ENCODE peak calls at places on chromosome 18, in six cellular contexts. S, Q, R, G, X and D are unnamed samples.

GRCh38 chr18:79924814-79925655 is 26.4 kb downstream of the SLC66A2 start:
- DNase-seq in S (no peak), Q (no peak), R (peak; percentile 85), G (no peak), X (peak; percentile 14), D (no peak)

GRCh38 chr18:26920644-26921043 is 55.1 kb upstream of the AQP4 start:
- DNase-seq in S (no peak), Q (no peak), R (no peak), G (no peak), X (no peak), D (no peak)

GRCh38 chr18:12359515-12359927 is 17.5 kb downstream of the AFG3L2 start:
- DNase-seq in S (no peak), Q (no peak), R (no peak), G (no peak), X (no peak), D (no peak)

GRCh38 chr18:43780782-43781340 is 503.6 kb upstream of the SYT4 start:
- DNase-seq in S (no peak), Q (no peak), R (no peak), G (no peak), X (no peak), D (no peak)

GRCh38 chr18:3481696-3482210 is 31.8 kb downstream of the TGIF1 start:
- DNase-seq in S (peak; percentile 75), Q (no peak), R (no peak), G (peak; percentile 39), X (no peak), D (no peak)

GRCh38 chr18:12287131-12287681 is 20.8 kb upstream of the TUBB6 start:
- DNase-seq in S (peak; percentile 40), Q (peak; percentile 70), R (no peak), G (no peak), X (no peak), D (no peak)

GRCh38 chr18:76391038-76391437 is 104.0 kb downstream of the ZNF516 start:
- DNase-seq in S (no peak), Q (no peak), R (no peak), G (no peak), X (no peak), D (no peak)

GRCh38 chr18:50716902-50717301 is 102.9 kb downstream of the MRO start:
- DNase-seq in S (no peak), Q (no peak), R (no peak), G (no peak), X (no peak), D (no peak)

GRCh38 chr18:31587538-31587937 is 4.1 kb upstream of the TTR start:
- DNase-seq in S (no peak), Q (no peak), R (no peak), G (no peak), X (no peak), D (no peak)

GRCh38 chr18:69982417-69982816 is 34.7 kb upstream of the CD226 start:
- DNase-seq in S (no peak), Q (no peak), R (no peak), G (no peak), X (no peak), D (no peak)

GRCh38 chr18:41974661-41975286 is 19.7 kb downstream of the PIK3C3 start:
- DNase-seq in S (peak; percentile 21), Q (no peak), R (no peak), G (no peak), X (no peak), D (no peak)

GRCh38 chr18:27400001-27400400 is 214.9 kb upstream of the CHST9 start:
- DNase-seq in S (peak; percentile 83), Q (no peak), R (no peak), G (no peak), X (no peak), D (no peak)

GRCh38 chr18:55435592-55435991 is 152.4 kb downstream of the TCF4 start:
- DNase-seq in S (no peak), Q (no peak), R (no peak), G (no peak), X (no peak), D (no peak)

GRCh38 chr18:55433688-55434087 is 154.3 kb downstream of the TCF4 start:
- DNase-seq in S (no peak), Q (no peak), R (no peak), G (no peak), X (no peak), D (no peak)

GRCh38 chr18:55433140-55433539 is 154.9 kb downstream of the TCF4 start:
- DNase-seq in S (no peak), Q (no peak), R (no peak), G (no peak), X (no peak), D (no peak)

GRCh38 chr18:55430026-55430425 is 158.0 kb downstream of the TCF4 start:
- DNase-seq in S (no peak), Q (no peak), R (no peak), G (no peak), X (no peak), D (no peak)

DNA sequence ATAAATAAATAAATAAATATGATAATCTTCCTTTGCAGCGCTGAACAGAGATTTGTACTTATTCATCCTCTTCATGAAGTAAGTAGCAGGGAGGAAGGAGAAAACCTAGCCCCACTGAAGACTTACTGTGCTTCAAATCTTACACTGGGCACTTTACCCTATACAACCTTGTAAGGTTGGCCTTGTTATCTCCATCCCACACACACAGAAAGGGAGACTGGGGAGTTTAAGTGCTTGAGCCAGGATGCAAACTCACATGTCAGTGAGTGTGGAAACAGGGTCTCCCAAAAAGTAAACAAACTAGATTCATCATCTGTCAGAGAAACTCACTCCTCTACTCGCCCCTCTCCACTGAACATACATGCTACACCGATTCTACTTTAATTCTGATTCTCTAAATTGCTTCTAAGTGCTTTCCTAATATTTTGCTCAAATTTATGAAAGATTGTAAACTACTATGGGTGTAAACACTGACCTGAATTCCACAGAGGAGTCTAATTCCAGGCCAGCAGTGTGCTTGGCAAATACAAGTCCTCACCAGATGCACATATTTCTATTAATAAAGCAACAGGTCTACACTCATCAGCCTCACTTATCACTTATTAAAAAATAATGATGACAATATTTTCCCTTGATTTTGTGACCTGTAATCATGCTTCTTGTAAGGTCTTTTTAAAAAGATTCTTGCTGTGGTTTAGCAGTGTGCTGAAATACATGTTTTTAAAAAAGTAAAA is 155.5 kb downstream of the TCF4 start:
- DNase-seq in S (no peak), Q (no peak), R (no peak), G (no peak), X (no peak), D (no peak)
- H3K4me3 ChIP-seq in S (no peak overlapping the region), Q (no peak overlapping the region), R (no peak overlapping the region), G (no peak overlapping the region), X (no peak overlapping the region), D (no peak overlapping the region)

GRCh38 chr18:36114738-36115137 is 14.4 kb downstream of the SLC39A6 start:
- DNase-seq in S (no peak), Q (no peak), R (no peak), G (no peak), X (no peak), D (no peak)
- H3K36me3 ChIP-seq in S (peaks cover 2% of the 10 kb centered on the region), Q (no peaks in the 10 kb centered on the region), R (peaks cover 81% of the 10 kb centered on the region), G (peaks cover 53% of the 10 kb centered on the region), X (peaks cover 6% of the 10 kb centered on the region), D (peaks cover 32% of the 10 kb centered on the region)

DNA sequence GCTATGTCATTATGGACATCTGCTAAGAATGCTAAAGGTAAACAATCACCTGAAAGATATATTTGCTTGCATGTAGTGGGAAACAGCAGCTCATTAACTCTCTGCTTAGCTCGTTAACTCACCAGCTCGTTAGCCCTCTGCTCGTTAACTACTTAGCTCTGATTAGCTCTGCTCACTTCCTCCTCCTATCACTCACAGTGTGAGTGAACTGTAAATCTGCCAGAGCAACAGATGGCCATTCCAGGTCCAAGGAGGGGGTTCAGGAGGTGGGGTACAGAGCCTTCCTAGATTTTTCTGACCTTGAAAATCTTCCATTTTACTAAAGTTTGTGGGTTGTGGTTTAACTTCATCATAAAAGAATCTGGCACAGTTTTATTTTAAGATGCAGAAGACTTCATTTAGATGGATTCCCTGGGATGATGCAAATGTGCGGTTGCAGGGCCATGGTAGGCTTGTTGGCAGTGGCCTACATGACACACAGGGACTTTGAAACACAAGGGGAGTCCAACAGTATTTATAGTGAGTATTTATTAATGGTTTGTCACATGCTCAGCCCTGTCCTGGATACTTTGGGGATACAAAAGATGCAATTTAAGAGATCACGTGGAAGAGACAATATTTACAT is 1633.7 kb upstream of the CELF4 start:
- DNase-seq in S (peak; percentile 34), Q (no peak), R (no peak), G (no peak), X (no peak), D (no peak)
- H3K27me3 ChIP-seq in S (no peaks in the 10 kb centered on the region), Q (no peaks in the 10 kb centered on the region), R (no peaks in the 10 kb centered on the region), G (no peaks in the 10 kb centered on the region), X (no peaks in the 10 kb centered on the region), D (no peaks in the 10 kb centered on the region)

GRCh38 chr18:25352629-25353005 is 651 bp upstream of the ZNF521 start:
- DNase-seq in S (no peak), Q (no peak), R (no peak), G (no peak), X (no peak), D (no peak)
- H3K4me3 ChIP-seq in S (no peak overlapping the region), Q (peak overlapping the region; percentile 33), R (peak overlapping the region; percentile 88), G (peak overlapping the region; percentile 20), X (no peak overlapping the region), D (peak overlapping the region; percentile 43)